ENCODE peak calls at places on chromosomes 16 and 17, in ten cellular contexts. One of them, this sample, is unnamed.

GRCh38 chr17:13638855-13639458 is 37.2 kb upstream of the HS3ST3A1 start:
- DNase-seq in HFFc6: peak
- DNase-seq in HL-60: no peak
- DNase-seq in GM06990: no peak
- DNase-seq in sigmoid colon: no peak
- DNase-seq in cardiac fibroblast: peak
- DNase-seq in esophagus squamous epithelium: no peak
- DNase-seq in GM10248: no peak
- DNase-seq in GM12865: no peak
- DNase-seq in ovary: no peak
- DNase-seq in this sample: peak

GRCh38 chr16:2190002-2190658 is 6.3 kb downstream of the CASKIN1 start:
- DNase-seq in HFFc6: no peak
- DNase-seq in HL-60: no peak
- DNase-seq in GM06990: no peak
- DNase-seq in sigmoid colon: no peak
- DNase-seq in cardiac fibroblast: no peak
- DNase-seq in esophagus squamous epithelium: no peak
- DNase-seq in GM10248: no peak
- DNase-seq in GM12865: no peak
- DNase-seq in ovary: no peak
- DNase-seq in this sample: no peak

GRCh38 chr16:89593841-89594240 is 18.3 kb downstream of the CPNE7 start:
- DNase-seq in HFFc6: no peak
- DNase-seq in HL-60: no peak
- DNase-seq in GM06990: no peak
- DNase-seq in sigmoid colon: no peak
- DNase-seq in cardiac fibroblast: no peak
- DNase-seq in esophagus squamous epithelium: no peak
- DNase-seq in GM10248: no peak
- DNase-seq in GM12865: no peak
- DNase-seq in ovary: no peak
- DNase-seq in this sample: no peak

GRCh38 chr17:35978346-35978745 is 3.0 kb downstream of the CCL16 start:
- DNase-seq in HFFc6: no peak
- DNase-seq in HL-60: no peak
- DNase-seq in GM06990: no peak
- DNase-seq in sigmoid colon: no peak
- DNase-seq in cardiac fibroblast: no peak
- DNase-seq in esophagus squamous epithelium: no peak
- DNase-seq in GM10248: no peak
- DNase-seq in GM12865: no peak
- DNase-seq in ovary: no peak
- DNase-seq in this sample: no peak

GRCh38 chr16:87635541-87636049 is 33.3 kb downstream of the JPH3 start:
- DNase-seq in HFFc6: peak
- DNase-seq in HL-60: peak
- DNase-seq in GM06990: peak
- DNase-seq in sigmoid colon: peak
- DNase-seq in cardiac fibroblast: peak
- DNase-seq in esophagus squamous epithelium: peak
- DNase-seq in GM10248: peak
- DNase-seq in GM12865: peak
- DNase-seq in ovary: peak
- DNase-seq in this sample: no peak

GRCh38 chr17:1643293-1643998 is 2.1 kb downstream of the SCARF1 start:
- DNase-seq in HFFc6: no peak
- DNase-seq in HL-60: peak
- DNase-seq in GM06990: peak
- DNase-seq in sigmoid colon: no peak
- DNase-seq in cardiac fibroblast: no peak
- DNase-seq in esophagus squamous epithelium: no peak
- DNase-seq in GM10248: peak
- DNase-seq in GM12865: peak
- DNase-seq in ovary: no peak
- DNase-seq in this sample: no peak

GRCh38 chr16:4271176-4272113 is 1.4 kb downstream of the TFAP4 start:
- DNase-seq in HFFc6: peak
- DNase-seq in HL-60: peak
- DNase-seq in GM06990: peak
- DNase-seq in sigmoid colon: peak
- DNase-seq in cardiac fibroblast: peak
- DNase-seq in esophagus squamous epithelium: peak
- DNase-seq in GM10248: peak
- DNase-seq in GM12865: peak
- DNase-seq in ovary: peak
- DNase-seq in this sample: peak

GRCh38 chr17:77815127-77815905 is 143.2 kb upstream of the TNRC6C start:
- DNase-seq in HFFc6: no peak
- DNase-seq in HL-60: no peak
- DNase-seq in GM06990: no peak
- DNase-seq in sigmoid colon: peak
- DNase-seq in cardiac fibroblast: no peak
- DNase-seq in esophagus squamous epithelium: no peak
- DNase-seq in GM10248: no peak
- DNase-seq in GM12865: no peak
- DNase-seq in ovary: no peak
- DNase-seq in this sample: no peak

GRCh38 chr17:2213291-2213960 is 90.2 kb downstream of the SMG6 start:
- DNase-seq in HFFc6: peak
- DNase-seq in HL-60: no peak
- DNase-seq in GM06990: no peak
- DNase-seq in sigmoid colon: peak
- DNase-seq in cardiac fibroblast: peak
- DNase-seq in esophagus squamous epithelium: no peak
- DNase-seq in GM10248: no peak
- DNase-seq in GM12865: no peak
- DNase-seq in ovary: no peak
- DNase-seq in this sample: no peak

GRCh38 chr17:40499551-40500189 is 1.8 kb downstream of the TNS4 start:
- DNase-seq in HFFc6: peak
- DNase-seq in HL-60: no peak
- DNase-seq in GM06990: no peak
- DNase-seq in sigmoid colon: peak
- DNase-seq in cardiac fibroblast: peak
- DNase-seq in esophagus squamous epithelium: no peak
- DNase-seq in GM10248: no peak
- DNase-seq in GM12865: no peak
- DNase-seq in ovary: peak
- DNase-seq in this sample: no peak
- TF ChIP-seq CTCF in HFFc6: peak
- TF ChIP-seq CTCF in HL-60: no peak
- TF ChIP-seq CTCF in GM06990: no peak
- TF ChIP-seq CTCF in sigmoid colon: no peak
- TF ChIP-seq CTCF in cardiac fibroblast: no peak
- TF ChIP-seq CTCF in esophagus squamous epithelium: no peak
- TF ChIP-seq CTCF in GM10248: no peak
- TF ChIP-seq CTCF in GM12865: no peak
- TF ChIP-seq CTCF in ovary: no peak
- TF ChIP-seq CTCF in this sample: peak

GRCh38 chr16:23597003-23597756 is 1.1 kb upstream of the NDUFAB1 start:
- DNase-seq in HFFc6: peak
- DNase-seq in HL-60: peak
- DNase-seq in GM06990: peak
- DNase-seq in sigmoid colon: peak
- DNase-seq in cardiac fibroblast: peak
- DNase-seq in esophagus squamous epithelium: no peak
- DNase-seq in GM10248: peak
- DNase-seq in GM12865: peak
- DNase-seq in ovary: no peak
- DNase-seq in this sample: no peak
- TF ChIP-seq CTCF in HFFc6: no peak
- TF ChIP-seq CTCF in HL-60: peak
- TF ChIP-seq CTCF in GM06990: peak
- TF ChIP-seq CTCF in sigmoid colon: no peak
- TF ChIP-seq CTCF in cardiac fibroblast: peak
- TF ChIP-seq CTCF in esophagus squamous epithelium: no peak
- TF ChIP-seq CTCF in GM10248: peak
- TF ChIP-seq CTCF in GM12865: peak
- TF ChIP-seq CTCF in ovary: no peak
- TF ChIP-seq CTCF in this sample: no peak

GRCh38 chr16:1049113-1049975 is 23.2 kb upstream of the SSTR5 start:
- DNase-seq in HFFc6: no peak
- DNase-seq in HL-60: no peak
- DNase-seq in GM06990: no peak
- DNase-seq in sigmoid colon: no peak
- DNase-seq in cardiac fibroblast: no peak
- DNase-seq in esophagus squamous epithelium: no peak
- DNase-seq in GM10248: no peak
- DNase-seq in GM12865: no peak
- DNase-seq in ovary: no peak
- DNase-seq in this sample: no peak

GRCh38 chr16:1049976-1050247 is 22.6 kb upstream of the SSTR5 start:
- DNase-seq in HFFc6: no peak
- DNase-seq in HL-60: no peak
- DNase-seq in GM06990: no peak
- DNase-seq in sigmoid colon: no peak
- DNase-seq in cardiac fibroblast: no peak
- DNase-seq in esophagus squamous epithelium: no peak
- DNase-seq in GM10248: no peak
- DNase-seq in GM12865: no peak
- DNase-seq in ovary: no peak
- DNase-seq in this sample: no peak

GRCh38 chr16:1047123-1047522 is 25.4 kb upstream of the SSTR5 start:
- DNase-seq in HFFc6: no peak
- DNase-seq in HL-60: no peak
- DNase-seq in GM06990: no peak
- DNase-seq in sigmoid colon: no peak
- DNase-seq in cardiac fibroblast: no peak
- DNase-seq in esophagus squamous epithelium: no peak
- DNase-seq in GM10248: no peak
- DNase-seq in GM12865: no peak
- DNase-seq in ovary: no peak
- DNase-seq in this sample: no peak

GRCh38 chr16:1047801-1048200 is 24.7 kb upstream of the SSTR5 start:
- DNase-seq in HFFc6: no peak
- DNase-seq in HL-60: no peak
- DNase-seq in GM06990: no peak
- DNase-seq in sigmoid colon: no peak
- DNase-seq in cardiac fibroblast: no peak
- DNase-seq in esophagus squamous epithelium: no peak
- DNase-seq in GM10248: no peak
- DNase-seq in GM12865: no peak
- DNase-seq in ovary: no peak
- DNase-seq in this sample: no peak

DNA sequence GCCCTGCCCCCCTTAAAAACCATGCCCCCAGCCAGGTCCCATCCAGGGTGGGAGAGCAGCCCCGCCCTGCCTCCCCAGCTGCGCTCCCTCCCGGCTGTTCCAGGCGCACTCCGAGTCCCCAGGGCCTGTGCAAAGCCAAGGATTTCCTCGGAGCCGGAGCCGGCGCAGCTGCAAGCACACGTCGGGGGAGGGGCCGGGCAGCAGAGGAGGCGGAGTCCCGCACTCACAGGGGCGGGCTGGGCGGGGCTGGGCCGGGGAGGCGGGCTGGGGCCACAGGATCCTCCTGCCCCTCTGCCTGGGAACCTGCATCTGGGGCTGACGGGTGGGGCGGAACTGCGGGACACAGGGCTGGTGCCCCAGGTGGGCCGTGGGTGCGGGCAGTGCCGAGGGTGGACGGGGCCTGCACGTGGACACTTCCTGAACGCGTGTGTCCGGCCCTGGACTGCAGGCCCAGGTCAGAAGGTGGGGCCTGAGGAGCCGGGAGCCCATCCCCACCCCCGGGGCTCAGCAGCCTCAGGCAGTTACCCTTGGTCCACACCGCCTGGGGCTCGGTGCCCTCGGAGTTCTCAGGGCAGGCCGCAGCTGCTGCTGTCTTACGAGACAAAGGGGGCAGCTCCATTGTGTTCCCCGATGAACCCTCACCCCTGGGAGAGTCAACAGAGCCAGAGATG is 24.0 kb upstream of the SSTR5 start:
- DNase-seq in HFFc6: no peak
- DNase-seq in HL-60: no peak
- DNase-seq in GM06990: no peak
- DNase-seq in sigmoid colon: no peak
- DNase-seq in cardiac fibroblast: peak
- DNase-seq in esophagus squamous epithelium: no peak
- DNase-seq in GM10248: no peak
- DNase-seq in GM12865: no peak
- DNase-seq in ovary: no peak
- DNase-seq in this sample: no peak
- TF ChIP-seq CTCF in HFFc6: no peak
- TF ChIP-seq CTCF in HL-60: no peak
- TF ChIP-seq CTCF in GM06990: no peak
- TF ChIP-seq CTCF in sigmoid colon: no peak
- TF ChIP-seq CTCF in cardiac fibroblast: no peak
- TF ChIP-seq CTCF in esophagus squamous epithelium: no peak
- TF ChIP-seq CTCF in GM10248: no peak
- TF ChIP-seq CTCF in GM12865: no peak
- TF ChIP-seq CTCF in ovary: no peak
- TF ChIP-seq CTCF in this sample: no peak

GRCh38 chr17:39399792-39400191 is 1.6 kb downstream of the FBXL20 start:
- DNase-seq in HFFc6: no peak
- DNase-seq in HL-60: no peak
- DNase-seq in GM06990: no peak
- DNase-seq in sigmoid colon: no peak
- DNase-seq in cardiac fibroblast: no peak
- DNase-seq in esophagus squamous epithelium: no peak
- DNase-seq in GM10248: no peak
- DNase-seq in GM12865: no peak
- DNase-seq in ovary: no peak
- DNase-seq in this sample: no peak

GRCh38 chr17:39401412-39402278 is at the start of gene FBXL20:
- DNase-seq in HFFc6: peak
- DNase-seq in HL-60: peak
- DNase-seq in GM06990: peak
- DNase-seq in sigmoid colon: peak
- DNase-seq in cardiac fibroblast: peak
- DNase-seq in esophagus squamous epithelium: peak
- DNase-seq in GM10248: peak
- DNase-seq in GM12865: peak
- DNase-seq in ovary: peak
- DNase-seq in this sample: peak

GRCh38 chr17:39402890-39403605 is 1.6 kb upstream of the FBXL20 start:
- DNase-seq in HFFc6: no peak
- DNase-seq in HL-60: no peak
- DNase-seq in GM06990: no peak
- DNase-seq in sigmoid colon: no peak
- DNase-seq in cardiac fibroblast: no peak
- DNase-seq in esophagus squamous epithelium: no peak
- DNase-seq in GM10248: no peak
- DNase-seq in GM12865: no peak
- DNase-seq in ovary: no peak
- DNase-seq in this sample: no peak

GRCh38 chr17:39402279-39402889 is 958 bp upstream of the FBXL20 start:
- DNase-seq in HFFc6: peak
- DNase-seq in HL-60: peak
- DNase-seq in GM06990: peak
- DNase-seq in sigmoid colon: peak
- DNase-seq in cardiac fibroblast: peak
- DNase-seq in esophagus squamous epithelium: peak
- DNase-seq in GM10248: peak
- DNase-seq in GM12865: peak
- DNase-seq in ovary: peak
- DNase-seq in this sample: peak

GRCh38 chr17:39400547-39401411 is 647 bp downstream of the FBXL20 start:
- DNase-seq in HFFc6: no peak
- DNase-seq in HL-60: peak
- DNase-seq in GM06990: peak
- DNase-seq in sigmoid colon: peak
- DNase-seq in cardiac fibroblast: peak
- DNase-seq in esophagus squamous epithelium: no peak
- DNase-seq in GM10248: no peak
- DNase-seq in GM12865: no peak
- DNase-seq in ovary: peak
- DNase-seq in this sample: no peak
- TF ChIP-seq CTCF in HFFc6: no peak
- TF ChIP-seq CTCF in HL-60: no peak
- TF ChIP-seq CTCF in GM06990: no peak
- TF ChIP-seq CTCF in sigmoid colon: no peak
- TF ChIP-seq CTCF in cardiac fibroblast: no peak
- TF ChIP-seq CTCF in esophagus squamous epithelium: no peak
- TF ChIP-seq CTCF in GM10248: no peak
- TF ChIP-seq CTCF in GM12865: no peak
- TF ChIP-seq CTCF in ovary: no peak
- TF ChIP-seq CTCF in this sample: no peak